ENCODE peak calls at places on chromosomes 2 and 18, in nine cellular contexts. One of them, this sample, is unnamed.

GRCh38 chr18:42192251-42193248 is 237.5 kb downstream of the PIK3C3 start:
- DNase-seq in NB4: no peak
- DNase-seq in HCT116: no peak
- DNase-seq in suprapubic skin: no peak
- DNase-seq in GM12892: no peak
- DNase-seq in IMR-90: no peak
- DNase-seq in tibial nerve: no peak
- DNase-seq in lower leg skin: no peak
- DNase-seq in body of pancreas: no peak
- DNase-seq in this sample: no peak

GRCh38 chr18:74976331-74976909 is 232.5 kb downstream of the PTGR3 start:
- DNase-seq in HCT116: no peak
- DNase-seq in lower leg skin: no peak
- DNase-seq in suprapubic skin: no peak
- DNase-seq in IMR-90: no peak
- DNase-seq in NB4: no peak
- DNase-seq in GM12892: no peak
- DNase-seq in tibial nerve: no peak
- DNase-seq in body of pancreas: no peak
- DNase-seq in this sample: no peak

GRCh38 chr2:69742170-69742952 is 427 bp downstream of the ANXA4 start:
- DNase-seq in lower leg skin: peak
- DNase-seq in NB4: peak
- DNase-seq in GM12892: no peak
- DNase-seq in IMR-90: peak
- DNase-seq in suprapubic skin: no peak
- DNase-seq in HCT116: no peak
- DNase-seq in body of pancreas: no peak
- DNase-seq in tibial nerve: no peak
- DNase-seq in this sample: no peak

GRCh38 chr18:48201952-48202898 is 207.0 kb downstream of the ZBTB7C start:
- DNase-seq in lower leg skin: peak
- DNase-seq in NB4: no peak
- DNase-seq in IMR-90: no peak
- DNase-seq in GM12892: no peak
- DNase-seq in tibial nerve: no peak
- DNase-seq in suprapubic skin: peak
- DNase-seq in body of pancreas: no peak
- DNase-seq in HCT116: no peak
- DNase-seq in this sample: no peak

GRCh38 chr2:231189571-231190495 is 8.6 kb upstream of the ARMC9 start:
- DNase-seq in body of pancreas: peak
- DNase-seq in HCT116: no peak
- DNase-seq in IMR-90: no peak
- DNase-seq in tibial nerve: no peak
- DNase-seq in lower leg skin: peak
- DNase-seq in NB4: no peak
- DNase-seq in suprapubic skin: no peak
- DNase-seq in GM12892: no peak
- DNase-seq in this sample: peak

GRCh38 chr2:226334981-226335720 is 464.5 kb downstream of the IRS1 start:
- DNase-seq in GM12892: no peak
- DNase-seq in HCT116: peak
- DNase-seq in suprapubic skin: no peak
- DNase-seq in IMR-90: peak
- DNase-seq in tibial nerve: no peak
- DNase-seq in body of pancreas: no peak
- DNase-seq in lower leg skin: no peak
- DNase-seq in NB4: no peak
- DNase-seq in this sample: no peak

GRCh38 chr18:26654173-26655009 is 106.0 kb upstream of the KCTD1 start:
- DNase-seq in HCT116: no peak
- DNase-seq in IMR-90: no peak
- DNase-seq in tibial nerve: no peak
- DNase-seq in NB4: no peak
- DNase-seq in lower leg skin: no peak
- DNase-seq in GM12892: no peak
- DNase-seq in body of pancreas: no peak
- DNase-seq in suprapubic skin: no peak
- DNase-seq in this sample: no peak

GRCh38 chr2:85847051-85847588 is 41.7 kb downstream of the ST3GAL5 start:
- DNase-seq in IMR-90: no peak
- DNase-seq in suprapubic skin: no peak
- DNase-seq in HCT116: no peak
- DNase-seq in GM12892: no peak
- DNase-seq in NB4: no peak
- DNase-seq in lower leg skin: no peak
- DNase-seq in body of pancreas: no peak
- DNase-seq in tibial nerve: no peak
- DNase-seq in this sample: no peak

GRCh38 chr2:63050916-63051794 is 525 bp downstream of the OTX1 start:
- DNase-seq in HCT116: no peak
- DNase-seq in IMR-90: no peak
- DNase-seq in tibial nerve: no peak
- DNase-seq in NB4: no peak
- DNase-seq in GM12892: peak
- DNase-seq in suprapubic skin: no peak
- DNase-seq in body of pancreas: no peak
- DNase-seq in lower leg skin: no peak
- DNase-seq in this sample: no peak

GRCh38 chr2:18814387-18814786 is 225.0 kb upstream of the NT5C1B start:
- DNase-seq in lower leg skin: no peak
- DNase-seq in HCT116: no peak
- DNase-seq in tibial nerve: no peak
- DNase-seq in NB4: no peak
- DNase-seq in suprapubic skin: no peak
- DNase-seq in IMR-90: peak
- DNase-seq in body of pancreas: no peak
- DNase-seq in GM12892: no peak
- DNase-seq in this sample: no peak

GRCh38 chr2:94769733-94770132 is 101.5 kb upstream of the TEKT4 start:
- DNase-seq in HCT116: no peak
- DNase-seq in body of pancreas: no peak
- DNase-seq in NB4: no peak
- DNase-seq in suprapubic skin: no peak
- DNase-seq in lower leg skin: no peak
- DNase-seq in GM12892: no peak
- DNase-seq in IMR-90: no peak
- DNase-seq in tibial nerve: no peak
- DNase-seq in this sample: no peak

GRCh38 chr18:45339819-45340550 is 275.3 kb upstream of the SLC14A2 start:
- DNase-seq in body of pancreas: no peak
- DNase-seq in IMR-90: no peak
- DNase-seq in lower leg skin: no peak
- DNase-seq in HCT116: no peak
- DNase-seq in suprapubic skin: no peak
- DNase-seq in GM12892: no peak
- DNase-seq in NB4: no peak
- DNase-seq in tibial nerve: no peak
- DNase-seq in this sample: no peak

GRCh38 chr2:104977958-104978357 is 59.9 kb upstream of the MRPS9 start:
- DNase-seq in lower leg skin: no peak
- DNase-seq in IMR-90: no peak
- DNase-seq in NB4: no peak
- DNase-seq in GM12892: no peak
- DNase-seq in tibial nerve: no peak
- DNase-seq in HCT116: no peak
- DNase-seq in suprapubic skin: no peak
- DNase-seq in body of pancreas: no peak
- DNase-seq in this sample: no peak

GRCh38 chr18:49728542-49728941 is 84.8 kb downstream of the ACAA2 start:
- DNase-seq in suprapubic skin: no peak
- DNase-seq in GM12892: peak
- DNase-seq in IMR-90: no peak
- DNase-seq in lower leg skin: no peak
- DNase-seq in tibial nerve: no peak
- DNase-seq in body of pancreas: peak
- DNase-seq in HCT116: peak
- DNase-seq in NB4: peak
- DNase-seq in this sample: peak

GRCh38 chr18:5630057-5630765 is 86.4 kb upstream of the EPB41L3 start:
- DNase-seq in NB4: no peak
- DNase-seq in GM12892: peak
- DNase-seq in tibial nerve: peak
- DNase-seq in HCT116: no peak
- DNase-seq in suprapubic skin: peak
- DNase-seq in IMR-90: peak
- DNase-seq in lower leg skin: peak
- DNase-seq in body of pancreas: peak
- DNase-seq in this sample: peak

GRCh38 chr18:59990121-59990818 is 90.5 kb downstream of the PMAIP1 start:
- DNase-seq in suprapubic skin: no peak
- DNase-seq in GM12892: no peak
- DNase-seq in NB4: no peak
- DNase-seq in IMR-90: no peak
- DNase-seq in tibial nerve: no peak
- DNase-seq in HCT116: no peak
- DNase-seq in lower leg skin: no peak
- DNase-seq in body of pancreas: no peak
- DNase-seq in this sample: no peak

GRCh38 chr18:13308369-13308768 is 89.8 kb downstream of the LDLRAD4 start:
- DNase-seq in IMR-90: no peak
- DNase-seq in suprapubic skin: no peak
- DNase-seq in HCT116: no peak
- DNase-seq in GM12892: no peak
- DNase-seq in tibial nerve: no peak
- DNase-seq in NB4: no peak
- DNase-seq in lower leg skin: no peak
- DNase-seq in body of pancreas: no peak
- DNase-seq in this sample: no peak

GRCh38 chr2:29847901-29848300 is 73.5 kb downstream of the ALK start:
- DNase-seq in IMR-90: no peak
- DNase-seq in body of pancreas: no peak
- DNase-seq in GM12892: no peak
- DNase-seq in tibial nerve: no peak
- DNase-seq in NB4: peak
- DNase-seq in lower leg skin: no peak
- DNase-seq in suprapubic skin: no peak
- DNase-seq in HCT116: no peak
- DNase-seq in this sample: no peak

GRCh38 chr18:72543362-72544055 is 633 bp downstream of the CBLN2 start:
- DNase-seq in suprapubic skin: no peak
- DNase-seq in GM12892: peak
- DNase-seq in lower leg skin: no peak
- DNase-seq in body of pancreas: no peak
- DNase-seq in NB4: no peak
- DNase-seq in IMR-90: no peak
- DNase-seq in tibial nerve: no peak
- DNase-seq in HCT116: no peak
- DNase-seq in this sample: no peak

GRCh38 chr2:36597532-36598377 is at the start of gene FEZ2:
- DNase-seq in tibial nerve: peak
- DNase-seq in NB4: peak
- DNase-seq in suprapubic skin: peak
- DNase-seq in body of pancreas: peak
- DNase-seq in lower leg skin: peak
- DNase-seq in IMR-90: peak
- DNase-seq in HCT116: peak
- DNase-seq in GM12892: peak
- DNase-seq in this sample: peak
- TF ChIP-seq POLR2A in tibial nerve: no peak
- TF ChIP-seq POLR2A in NB4: peak
- TF ChIP-seq POLR2A in suprapubic skin: peak
- TF ChIP-seq POLR2A in body of pancreas: no peak
- TF ChIP-seq POLR2A in lower leg skin: no peak
- TF ChIP-seq POLR2A in IMR-90: peak
- TF ChIP-seq POLR2A in HCT116: peak
- TF ChIP-seq POLR2A in GM12892: peak
- TF ChIP-seq POLR2A in this sample: peak

GRCh38 chr18:34493566-34494358 is 216.3 kb upstream of the DTNA start:
- DNase-seq in body of pancreas: peak
- DNase-seq in IMR-90: no peak
- DNase-seq in GM12892: peak
- DNase-seq in NB4: no peak
- DNase-seq in tibial nerve: no peak
- DNase-seq in lower leg skin: no peak
- DNase-seq in suprapubic skin: no peak
- DNase-seq in HCT116: no peak
- DNase-seq in this sample: no peak
- TF ChIP-seq POLR2A in body of pancreas: peak
- TF ChIP-seq POLR2A in IMR-90: no peak
- TF ChIP-seq POLR2A in GM12892: no peak
- TF ChIP-seq POLR2A in NB4: no peak
- TF ChIP-seq POLR2A in tibial nerve: no peak
- TF ChIP-seq POLR2A in lower leg skin: no peak
- TF ChIP-seq POLR2A in suprapubic skin: no peak
- TF ChIP-seq POLR2A in HCT116: no peak
- TF ChIP-seq POLR2A in this sample: no peak

DNA sequence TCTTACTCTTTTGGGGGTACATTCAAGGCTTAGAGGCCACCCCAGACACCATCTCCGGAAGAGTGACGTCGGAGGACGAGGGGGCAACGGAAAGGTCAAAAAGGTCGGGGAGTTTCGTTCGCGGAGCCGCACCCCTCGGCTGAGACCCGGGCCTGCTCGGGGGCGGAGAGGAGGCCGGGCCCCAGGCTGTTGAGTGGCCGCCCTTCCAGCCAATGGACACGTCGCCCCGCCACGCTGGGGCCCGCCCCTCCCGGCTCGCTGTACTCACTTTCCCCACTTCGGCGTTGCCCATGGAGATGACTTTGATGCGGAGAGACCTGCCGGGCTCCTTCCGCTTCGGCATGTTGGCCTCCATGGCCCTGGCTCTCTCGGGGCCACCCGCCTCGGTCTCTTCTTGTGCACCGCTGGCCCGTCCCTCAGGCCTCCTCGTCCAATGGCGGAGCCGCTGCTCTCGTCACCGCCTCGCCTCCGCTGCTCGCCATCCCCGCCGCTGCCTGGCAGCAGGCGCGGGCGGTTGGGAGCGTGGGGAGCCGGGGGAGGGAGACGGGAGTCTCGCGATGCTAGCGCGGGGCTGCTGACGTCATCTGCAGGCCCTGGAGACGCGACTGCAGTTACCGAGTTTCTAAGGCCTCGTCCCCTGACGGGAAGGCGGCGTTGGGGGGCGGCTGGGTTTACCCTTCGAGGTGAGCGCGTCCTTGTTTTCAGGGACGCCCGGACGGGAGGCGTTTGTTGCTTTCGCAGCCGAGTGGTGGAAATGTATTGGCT is at the start of gene DNAJC27:
- DNase-seq in NB4: peak
- DNase-seq in lower leg skin: peak
- DNase-seq in IMR-90: peak
- DNase-seq in tibial nerve: peak
- DNase-seq in body of pancreas: peak
- DNase-seq in GM12892: peak
- DNase-seq in suprapubic skin: peak
- DNase-seq in HCT116: peak
- DNase-seq in this sample: peak
- TF ChIP-seq POLR2A in NB4: peak
- TF ChIP-seq POLR2A in lower leg skin: peak
- TF ChIP-seq POLR2A in IMR-90: peak
- TF ChIP-seq POLR2A in tibial nerve: peak
- TF ChIP-seq POLR2A in body of pancreas: peak
- TF ChIP-seq POLR2A in GM12892: peak
- TF ChIP-seq POLR2A in suprapubic skin: peak
- TF ChIP-seq POLR2A in HCT116: peak
- TF ChIP-seq POLR2A in this sample: peak

GRCh38 chr2:237982039-237982725 is 15.4 kb downstream of the UBE2F start:
- DNase-seq in suprapubic skin: no peak
- DNase-seq in HCT116: no peak
- DNase-seq in body of pancreas: no peak
- DNase-seq in GM12892: no peak
- DNase-seq in tibial nerve: no peak
- DNase-seq in NB4: no peak
- DNase-seq in lower leg skin: peak
- DNase-seq in IMR-90: no peak
- DNase-seq in this sample: no peak
- TF ChIP-seq POLR2A in suprapubic skin: no peak
- TF ChIP-seq POLR2A in HCT116: no peak
- TF ChIP-seq POLR2A in body of pancreas: no peak
- TF ChIP-seq POLR2A in GM12892: no peak
- TF ChIP-seq POLR2A in tibial nerve: no peak
- TF ChIP-seq POLR2A in NB4: no peak
- TF ChIP-seq POLR2A in lower leg skin: no peak
- TF ChIP-seq POLR2A in IMR-90: no peak
- TF ChIP-seq POLR2A in this sample: no peak